ENCODE peak calls at places on chromosomes 2 and 18, in four cellular contexts. One of them, this sample, is unnamed.

GRCh38 chr2:74536166-74536950 is 6.6 kb downstream of the HTRA2 start:
- DNase-seq in ACHN: no peak
- DNase-seq in hypothalamus: no peak
- DNase-seq in aorta: no peak
- DNase-seq in this sample: peak; percentile 88

GRCh38 chr2:176997074-176997791 is 215.4 kb upstream of the HNRNPA3 start:
- DNase-seq in ACHN: peak; percentile 96
- DNase-seq in hypothalamus: no peak
- DNase-seq in aorta: no peak
- DNase-seq in this sample: no peak

GRCh38 chr2:8565399-8566154 is 116.3 kb upstream of the ID2 start:
- DNase-seq in ACHN: no peak
- DNase-seq in hypothalamus: no peak
- DNase-seq in aorta: peak; percentile 57
- DNase-seq in this sample: peak; percentile 66

GRCh38 chr18:58192519-58192918 is 148.5 kb downstream of the NEDD4L start:
- DNase-seq in ACHN: no peak
- DNase-seq in hypothalamus: no peak
- DNase-seq in aorta: no peak
- DNase-seq in this sample: no peak

GRCh38 chr2:27123302-27124150 is at the start of gene ABHD1:
- DNase-seq in ACHN: peak; percentile 47
- DNase-seq in hypothalamus: peak; percentile 19
- DNase-seq in aorta: peak; percentile 86
- DNase-seq in this sample: no peak

GRCh38 chr2:68746408-68746807 is 11.8 kb downstream of the ARHGAP25 start:
- DNase-seq in ACHN: no peak
- DNase-seq in hypothalamus: no peak
- DNase-seq in aorta: no peak
- DNase-seq in this sample: no peak

GRCh38 chr2:42792583-42793313 is at the start of gene HAAO:
- DNase-seq in ACHN: peak; percentile 48
- DNase-seq in hypothalamus: no peak
- DNase-seq in aorta: peak; percentile 90
- DNase-seq in this sample: no peak

GRCh38 chr2:216565946-216566345 is 67.3 kb upstream of the IGFBP2 start:
- DNase-seq in ACHN: no peak
- DNase-seq in hypothalamus: no peak
- DNase-seq in aorta: no peak
- DNase-seq in this sample: no peak

GRCh38 chr2:206160124-206160806 is 570 bp downstream of the EEF1B2 start:
- DNase-seq in ACHN: no peak
- DNase-seq in hypothalamus: no peak
- DNase-seq in aorta: no peak
- DNase-seq in this sample: no peak

GRCh38 chr2:6877402-6878305 is at the start of gene RSAD2:
- DNase-seq in ACHN: peak; percentile 50
- DNase-seq in hypothalamus: no peak
- DNase-seq in aorta: no peak
- DNase-seq in this sample: no peak

GRCh38 chr2:172844021-172844420 is 108.4 kb downstream of the RAPGEF4 start:
- DNase-seq in ACHN: no peak
- DNase-seq in hypothalamus: no peak
- DNase-seq in aorta: no peak
- DNase-seq in this sample: no peak

GRCh38 chr2:38556007-38556801 is 46.5 kb downstream of the HNRNPLL start:
- DNase-seq in ACHN: no peak
- DNase-seq in hypothalamus: no peak
- DNase-seq in aorta: no peak
- DNase-seq in this sample: no peak

GRCh38 chr2:119028327-119029174 is 86.6 kb downstream of the MARCO start:
- DNase-seq in ACHN: peak; percentile 44
- DNase-seq in hypothalamus: no peak
- DNase-seq in aorta: no peak
- DNase-seq in this sample: no peak

GRCh38 chr2:148982282-148982681 is 56.2 kb upstream of the LYPD6B start:
- DNase-seq in ACHN: no peak
- DNase-seq in hypothalamus: no peak
- DNase-seq in aorta: no peak
- DNase-seq in this sample: no peak

GRCh38 chr18:49590608-49591007 is 28.8 kb downstream of the LIPG start:
- DNase-seq in ACHN: no peak
- DNase-seq in hypothalamus: no peak
- DNase-seq in aorta: no peak
- DNase-seq in this sample: no peak

GRCh38 chr2:238102865-238103264 is 2.7 kb downstream of the ESPNL start:
- DNase-seq in ACHN: no peak
- DNase-seq in hypothalamus: no peak
- DNase-seq in aorta: no peak
- DNase-seq in this sample: no peak

GRCh38 chr18:79121746-79122474 is 52.7 kb downstream of the ATP9B start:
- DNase-seq in ACHN: no peak
- DNase-seq in hypothalamus: no peak
- DNase-seq in aorta: no peak
- DNase-seq in this sample: no peak

GRCh38 chr2:234564719-234565118 is 67.8 kb upstream of the ARL4C start:
- DNase-seq in ACHN: peak; percentile 22
- DNase-seq in hypothalamus: no peak
- DNase-seq in aorta: no peak
- DNase-seq in this sample: no peak

GRCh38 chr2:61995059-61995458 is 89.6 kb downstream of the COMMD1 start:
- DNase-seq in ACHN: no peak
- DNase-seq in hypothalamus: no peak
- DNase-seq in aorta: no peak
- DNase-seq in this sample: no peak

GRCh38 chr2:120654383-120655134 is 81.1 kb upstream of the GLI2 start:
- DNase-seq in ACHN: no peak
- DNase-seq in hypothalamus: peak; percentile 30
- DNase-seq in aorta: no peak
- DNase-seq in this sample: no peak

GRCh38 chr2:119753041-119753929 is 6.4 kb upstream of the PTPN4 start:
- DNase-seq in ACHN: peak; percentile 60
- DNase-seq in hypothalamus: no peak
- DNase-seq in aorta: no peak
- DNase-seq in this sample: no peak

This sample was measured in chondrocyte.